ENCODE peak calls at places on chromosomes 6 and 20, in four cellular contexts. M, D, F and U are unnamed samples.

GRCh38 chr6:25296217-25296905 is 17.2 kb downstream of the CARMIL1 start:
- DNase-seq in M (no peak), D (no peak), F (no peak), U (no peak)

GRCh38 chr20:59145247-59145925 is 18.2 kb upstream of the ZNF831 start:
- DNase-seq in M (no peak), D (no peak), F (no peak), U (no peak)

GRCh38 chr6:125193208-125193607 is 39.6 kb downstream of the TPD52L1 start:
- DNase-seq in M (no peak), D (no peak), F (no peak), U (no peak)

GRCh38 chr6:15477746-15478145 is 185.1 kb downstream of the DTNBP1 start:
- DNase-seq in M (no peak), D (no peak), F (no peak), U (no peak)

GRCh38 chr20:32463642-32464400 is 105.7 kb downstream of the ASXL1 start:
- DNase-seq in M (no peak), D (no peak), F (peak), U (no peak)

GRCh38 chr6:16130437-16130891 is 1.6 kb downstream of the MYLIP start:
- DNase-seq in M (no peak), D (no peak), F (no peak), U (no peak)

GRCh38 chr6:39209360-39209811 is 19.9 kb downstream of the KCNK5 start:
- DNase-seq in M (no peak), D (no peak), F (no peak), U (no peak)

GRCh38 chr6:10082385-10082784 is 332.5 kb downstream of the TFAP2A start:
- DNase-seq in M (no peak), D (no peak), F (no peak), U (no peak)

GRCh38 chr6:41051873-41052272 is 1.1 kb upstream of the APOBEC2 start:
- DNase-seq in M (no peak), D (no peak), F (no peak), U (no peak)

GRCh38 chr6:37820713-37821069 is 1.2 kb downstream of the ZFAND3 start:
- DNase-seq in M (no peak), D (no peak), F (no peak), U (no peak)

GRCh38 chr20:1857403-1857941 is 37.7 kb upstream of the SIRPA start:
- DNase-seq in M (no peak), D (no peak), F (no peak), U (no peak)

GRCh38 chr6:116859264-116859663 is 17.8 kb upstream of the RFX6 start:
- DNase-seq in M (no peak), D (no peak), F (no peak), U (no peak)

GRCh38 chr6:40276176-40276575 is 311.0 kb downstream of the LRFN2 start:
- DNase-seq in M (no peak), D (no peak), F (no peak), U (no peak)

GRCh38 chr6:56668158-56668557 is 25.5 kb upstream of the DST start:
- DNase-seq in M (no peak), D (no peak), F (no peak), U (no peak)

GRCh38 chr6:36822506-36823269 is 16.6 kb downstream of the CPNE5 start:
- DNase-seq in M (no peak), D (no peak), F (no peak), U (no peak)

GRCh38 chr6:132749111-132749510 is 8.6 kb downstream of the VNN2 start:
- DNase-seq in M (no peak), D (peak), F (no peak), U (no peak)

GRCh38 chr6:27814665-27815424 is 97.4 kb downstream of the OR2B2 start:
- DNase-seq in M (peak), D (no peak), F (peak), U (peak)

GRCh38 chr20:8361008-8361652 is 229.1 kb downstream of the PLCB1 start:
- DNase-seq in M (peak), D (no peak), F (no peak), U (no peak)

GRCh38 chr20:25496165-25496967 is 88.9 kb downstream of the GINS1 start:
- DNase-seq in M (no peak), D (no peak), F (no peak), U (no peak)